ENCODE peak calls at places on chromosome 1, in six cellular contexts. One of them, this sample, is unnamed.

GRCh38 chr1:221907531-221907930 is 165.6 kb upstream of the DUSP10 start:
- DNase-seq in ovary: no peak
- DNase-seq in A549: no peak
- DNase-seq in esophagus squamous epithelium: no peak
- DNase-seq in sigmoid colon: no peak
- DNase-seq in stomach: no peak
- DNase-seq in this sample: no peak

GRCh38 chr1:232611834-232612233 is 18.1 kb downstream of the SIPA1L2 start:
- DNase-seq in ovary: no peak
- DNase-seq in A549: peak
- DNase-seq in esophagus squamous epithelium: no peak
- DNase-seq in sigmoid colon: no peak
- DNase-seq in stomach: no peak
- DNase-seq in this sample: no peak

GRCh38 chr1:160084771-160085321 is 3.5 kb downstream of the KCNJ9 start:
- DNase-seq in ovary: no peak
- DNase-seq in A549: no peak
- DNase-seq in esophagus squamous epithelium: no peak
- DNase-seq in sigmoid colon: no peak
- DNase-seq in stomach: no peak
- DNase-seq in this sample: no peak

GRCh38 chr1:204348197-204348596 is 11.5 kb downstream of the PLEKHA6 start:
- DNase-seq in ovary: no peak
- DNase-seq in A549: no peak
- DNase-seq in esophagus squamous epithelium: no peak
- DNase-seq in sigmoid colon: no peak
- DNase-seq in stomach: peak
- DNase-seq in this sample: no peak

GRCh38 chr1:199776768-199777497 is 250.6 kb upstream of the NR5A2 start:
- DNase-seq in ovary: no peak
- DNase-seq in A549: no peak
- DNase-seq in esophagus squamous epithelium: no peak
- DNase-seq in sigmoid colon: no peak
- DNase-seq in stomach: no peak
- DNase-seq in this sample: no peak

GRCh38 chr1:99737016-99737415 is 29.4 kb downstream of the FRRS1 start:
- DNase-seq in ovary: no peak
- DNase-seq in A549: peak
- DNase-seq in esophagus squamous epithelium: no peak
- DNase-seq in sigmoid colon: no peak
- DNase-seq in stomach: no peak
- DNase-seq in this sample: peak

GRCh38 chr1:236103646-236104218 is 38.6 kb upstream of the GPR137B start:
- DNase-seq in ovary: peak
- DNase-seq in A549: peak
- DNase-seq in esophagus squamous epithelium: no peak
- DNase-seq in sigmoid colon: no peak
- DNase-seq in stomach: peak
- DNase-seq in this sample: peak

GRCh38 chr1:186014370-186015030 is 280.3 kb downstream of the HMCN1 start:
- DNase-seq in ovary: no peak
- DNase-seq in A549: no peak
- DNase-seq in esophagus squamous epithelium: no peak
- DNase-seq in sigmoid colon: no peak
- DNase-seq in stomach: no peak
- DNase-seq in this sample: no peak

GRCh38 chr1:54882483-54882882 is 4.5 kb downstream of the DHCR24 start:
- DNase-seq in ovary: no peak
- DNase-seq in A549: peak
- DNase-seq in esophagus squamous epithelium: no peak
- DNase-seq in sigmoid colon: no peak
- DNase-seq in stomach: no peak
- DNase-seq in this sample: no peak

GRCh38 chr1:38238294-38238693 is 191.7 kb upstream of the POU3F1 start:
- DNase-seq in ovary: no peak
- DNase-seq in A549: no peak
- DNase-seq in esophagus squamous epithelium: no peak
- DNase-seq in sigmoid colon: no peak
- DNase-seq in stomach: no peak
- DNase-seq in this sample: no peak

GRCh38 chr1:89523597-89524368 is 846 bp upstream of the LRRC8B start:
- DNase-seq in ovary: no peak
- DNase-seq in A549: peak
- DNase-seq in esophagus squamous epithelium: no peak
- DNase-seq in sigmoid colon: no peak
- DNase-seq in stomach: peak
- DNase-seq in this sample: peak

GRCh38 chr1:55970711-55971110 is 608.7 kb downstream of the PLPP3 start:
- DNase-seq in ovary: no peak
- DNase-seq in A549: no peak
- DNase-seq in esophagus squamous epithelium: no peak
- DNase-seq in sigmoid colon: no peak
- DNase-seq in stomach: no peak
- DNase-seq in this sample: no peak

GRCh38 chr1:155085504-155086181 is 7.0 kb downstream of the EFNA3 start:
- DNase-seq in ovary: peak
- DNase-seq in A549: peak
- DNase-seq in esophagus squamous epithelium: peak
- DNase-seq in sigmoid colon: peak
- DNase-seq in stomach: peak
- DNase-seq in this sample: peak

GRCh38 chr1:184160236-184160635 is 108.7 kb downstream of the TSEN15 start:
- DNase-seq in ovary: no peak
- DNase-seq in A549: peak
- DNase-seq in esophagus squamous epithelium: no peak
- DNase-seq in sigmoid colon: no peak
- DNase-seq in stomach: no peak
- DNase-seq in this sample: no peak

GRCh38 chr1:93620841-93621210 is 60.8 kb downstream of the BCAR3 start:
- DNase-seq in ovary: no peak
- DNase-seq in A549: no peak
- DNase-seq in esophagus squamous epithelium: no peak
- DNase-seq in sigmoid colon: no peak
- DNase-seq in stomach: peak
- DNase-seq in this sample: peak

GRCh38 chr1:216887032-216887431 is 163.8 kb upstream of the ESRRG start:
- DNase-seq in ovary: no peak
- DNase-seq in A549: no peak
- DNase-seq in esophagus squamous epithelium: no peak
- DNase-seq in sigmoid colon: no peak
- DNase-seq in stomach: no peak
- DNase-seq in this sample: no peak

GRCh38 chr1:18373882-18374493 is 106.7 kb upstream of the KLHDC7A start:
- DNase-seq in ovary: no peak
- DNase-seq in A549: no peak
- DNase-seq in esophagus squamous epithelium: no peak
- DNase-seq in sigmoid colon: no peak
- DNase-seq in stomach: no peak
- DNase-seq in this sample: peak

GRCh38 chr1:187655163-187655562 is 826.4 kb downstream of the PLA2G4A start:
- DNase-seq in ovary: no peak
- DNase-seq in A549: peak
- DNase-seq in esophagus squamous epithelium: no peak
- DNase-seq in sigmoid colon: no peak
- DNase-seq in stomach: no peak
- DNase-seq in this sample: no peak

GRCh38 chr1:228869312-228869824 is 134.1 kb downstream of the RHOU start:
- DNase-seq in ovary: no peak
- DNase-seq in A549: no peak
- DNase-seq in esophagus squamous epithelium: no peak
- DNase-seq in sigmoid colon: no peak
- DNase-seq in stomach: no peak
- DNase-seq in this sample: no peak

GRCh38 chr1:54013393-54014008 is 4.5 kb downstream of the LDLRAD1 start:
- DNase-seq in ovary: no peak
- DNase-seq in A549: no peak
- DNase-seq in esophagus squamous epithelium: no peak
- DNase-seq in sigmoid colon: no peak
- DNase-seq in stomach: no peak
- DNase-seq in this sample: no peak

GRCh38 chr1:226349801-226350503 is 41.0 kb upstream of the LIN9 start:
- DNase-seq in ovary: peak
- DNase-seq in A549: no peak
- DNase-seq in esophagus squamous epithelium: no peak
- DNase-seq in sigmoid colon: no peak
- DNase-seq in stomach: peak
- DNase-seq in this sample: no peak

GRCh38 chr1:24043345-24044032 is 63.4 kb upstream of the SRSF10 start:
- DNase-seq in ovary: no peak
- DNase-seq in A549: no peak
- DNase-seq in esophagus squamous epithelium: no peak
- DNase-seq in sigmoid colon: peak
- DNase-seq in stomach: no peak
- DNase-seq in this sample: no peak

GRCh38 chr1:201786824-201787223 is 42.1 kb upstream of the IPO9 start:
- DNase-seq in ovary: no peak
- DNase-seq in A549: no peak
- DNase-seq in esophagus squamous epithelium: no peak
- DNase-seq in sigmoid colon: peak
- DNase-seq in stomach: no peak
- DNase-seq in this sample: no peak

GRCh38 chr1:226181996-226182714 is 4.4 kb downstream of the ACBD3 start:
- DNase-seq in ovary: peak
- DNase-seq in A549: peak
- DNase-seq in esophagus squamous epithelium: no peak
- DNase-seq in sigmoid colon: peak
- DNase-seq in stomach: peak
- DNase-seq in this sample: peak

GRCh38 chr1:107782192-107782845 is 182.7 kb downstream of the VAV3 start:
- DNase-seq in ovary: no peak
- DNase-seq in A549: peak
- DNase-seq in esophagus squamous epithelium: no peak
- DNase-seq in sigmoid colon: no peak
- DNase-seq in stomach: no peak
- DNase-seq in this sample: peak

GRCh38 chr1:200410566-200410878 is 686 bp upstream of the ZNF281 start:
- DNase-seq in ovary: no peak
- DNase-seq in A549: no peak
- DNase-seq in esophagus squamous epithelium: no peak
- DNase-seq in sigmoid colon: no peak
- DNase-seq in stomach: no peak
- DNase-seq in this sample: no peak

GRCh38 chr1:198295186-198295585 is 138.4 kb downstream of the NEK7 start:
- DNase-seq in ovary: no peak
- DNase-seq in A549: no peak
- DNase-seq in esophagus squamous epithelium: no peak
- DNase-seq in sigmoid colon: no peak
- DNase-seq in stomach: no peak
- DNase-seq in this sample: no peak

GRCh38 chr1:34828611-34829010 is 30.9 kb downstream of the SMIM12 start:
- DNase-seq in ovary: no peak
- DNase-seq in A549: no peak
- DNase-seq in esophagus squamous epithelium: no peak
- DNase-seq in sigmoid colon: no peak
- DNase-seq in stomach: no peak
- DNase-seq in this sample: no peak

GRCh38 chr1:34824817-34825454 is 32.1 kb downstream of the GJA4 start:
- DNase-seq in ovary: no peak
- DNase-seq in A549: no peak
- DNase-seq in esophagus squamous epithelium: no peak
- DNase-seq in sigmoid colon: no peak
- DNase-seq in stomach: no peak
- DNase-seq in this sample: no peak

GRCh38 chr1:34827341-34827941 is 32.1 kb downstream of the SMIM12 start:
- DNase-seq in ovary: no peak
- DNase-seq in A549: no peak
- DNase-seq in esophagus squamous epithelium: no peak
- DNase-seq in sigmoid colon: no peak
- DNase-seq in stomach: no peak
- DNase-seq in this sample: no peak

GRCh38 chr1:34822202-34822601 is 29.4 kb downstream of the GJA4 start:
- DNase-seq in ovary: no peak
- DNase-seq in A549: no peak
- DNase-seq in esophagus squamous epithelium: no peak
- DNase-seq in sigmoid colon: no peak
- DNase-seq in stomach: no peak
- DNase-seq in this sample: no peak

GRCh38 chr1:34825455-34826081 is 32.8 kb downstream of the GJA4 start:
- DNase-seq in ovary: no peak
- DNase-seq in A549: no peak
- DNase-seq in esophagus squamous epithelium: no peak
- DNase-seq in sigmoid colon: no peak
- DNase-seq in stomach: peak
- DNase-seq in this sample: no peak
- H3K4me3 ChIP-seq in ovary: no peak
- H3K4me3 ChIP-seq in A549: no peak
- H3K4me3 ChIP-seq in esophagus squamous epithelium: no peak
- H3K4me3 ChIP-seq in sigmoid colon: no peak
- H3K4me3 ChIP-seq in stomach: no peak
- H3K4me3 ChIP-seq in this sample: no peak

GRCh38 chr1:6099297-6099696 is 53.6 kb downstream of the KCNAB2 start:
- DNase-seq in ovary: no peak
- DNase-seq in A549: no peak
- DNase-seq in esophagus squamous epithelium: no peak
- DNase-seq in sigmoid colon: peak
- DNase-seq in stomach: no peak
- DNase-seq in this sample: no peak

GRCh38 chr1:6100801-6101783 is 55.4 kb downstream of the KCNAB2 start:
- DNase-seq in ovary: no peak
- DNase-seq in A549: no peak
- DNase-seq in esophagus squamous epithelium: no peak
- DNase-seq in sigmoid colon: peak
- DNase-seq in stomach: no peak
- DNase-seq in this sample: no peak

GRCh38 chr1:6101826-6102225 is 56.1 kb downstream of the KCNAB2 start:
- DNase-seq in ovary: no peak
- DNase-seq in A549: no peak
- DNase-seq in esophagus squamous epithelium: no peak
- DNase-seq in sigmoid colon: peak
- DNase-seq in stomach: no peak
- DNase-seq in this sample: no peak

GRCh38 chr1:6098303-6099215 is 52.9 kb downstream of the KCNAB2 start:
- DNase-seq in ovary: no peak
- DNase-seq in A549: no peak
- DNase-seq in esophagus squamous epithelium: no peak
- DNase-seq in sigmoid colon: peak
- DNase-seq in stomach: no peak
- DNase-seq in this sample: peak

GRCh38 chr1:6099787-6100765 is 54.4 kb downstream of the KCNAB2 start:
- DNase-seq in ovary: no peak
- DNase-seq in A549: peak
- DNase-seq in esophagus squamous epithelium: no peak
- DNase-seq in sigmoid colon: peak
- DNase-seq in stomach: no peak
- DNase-seq in this sample: no peak
- TF ChIP-seq POLR2A in ovary: no peak
- TF ChIP-seq POLR2A in A549: no peak
- TF ChIP-seq POLR2A in esophagus squamous epithelium: no peak
- TF ChIP-seq POLR2A in sigmoid colon: no peak
- TF ChIP-seq POLR2A in stomach: no peak
- TF ChIP-seq POLR2A in this sample: no peak

GRCh38 chr1:224065455-224065854 is 48.5 kb upstream of the FBXO28 start:
- DNase-seq in ovary: no peak
- DNase-seq in A549: no peak
- DNase-seq in esophagus squamous epithelium: no peak
- DNase-seq in sigmoid colon: no peak
- DNase-seq in stomach: peak
- DNase-seq in this sample: no peak
- H3K4me3 ChIP-seq in ovary: no peak
- H3K4me3 ChIP-seq in A549: no peak
- H3K4me3 ChIP-seq in esophagus squamous epithelium: no peak
- H3K4me3 ChIP-seq in sigmoid colon: no peak
- H3K4me3 ChIP-seq in stomach: no peak
- H3K4me3 ChIP-seq in this sample: no peak

GRCh38 chr1:151343587-151343986 is 3.5 kb downstream of the RFX5 start:
- DNase-seq in ovary: no peak
- DNase-seq in A549: no peak
- DNase-seq in esophagus squamous epithelium: no peak
- DNase-seq in sigmoid colon: no peak
- DNase-seq in stomach: no peak
- DNase-seq in this sample: no peak
- TF ChIP-seq POLR2A in ovary: no peak
- TF ChIP-seq POLR2A in A549: no peak
- TF ChIP-seq POLR2A in esophagus squamous epithelium: no peak
- TF ChIP-seq POLR2A in sigmoid colon: no peak
- TF ChIP-seq POLR2A in stomach: no peak
- TF ChIP-seq POLR2A in this sample: no peak